ENCODE peak calls at places on chromosome 9, in four cellular contexts. V is GM12878, D is HepG2, F is K562. S is an unnamed sample.

GRCh38 chr9:22379272-22379671 is 67.4 kb upstream of the DMRTA1 start:
- DNase-seq in V (no peak), D (no peak), F (no peak), S (no peak)

GRCh38 chr9:133656211-133657119 is 20.3 kb downstream of the DBH start:
- DNase-seq in V (no peak), D (no peak), F (no peak), S (no peak)

GRCh38 chr9:99855467-99856176 is 33.9 kb downstream of the NR4A3 start:
- DNase-seq in V (no peak), D (no peak), F (no peak), S (no peak)

GRCh38 chr9:31908158-31908890 is 476.1 kb upstream of the ACO1 start:
- DNase-seq in V (peak), D (no peak), F (no peak), S (no peak)

GRCh38 chr9:114608525-114608796 is 2.6 kb upstream of the TMEM268 start:
- DNase-seq in V (no peak), D (no peak), F (no peak), S (no peak)

GRCh38 chr9:116844621-116845020 is 157.5 kb downstream of the TRIM32 start:
- DNase-seq in V (no peak), D (no peak), F (no peak), S (no peak)

GRCh38 chr9:31335529-31336234 is 1048.8 kb upstream of the ACO1 start:
- DNase-seq in V (no peak), D (no peak), F (no peak), S (no peak)

GRCh38 chr9:4615251-4615650 is 46.8 kb upstream of the PLPP6 start:
- DNase-seq in V (no peak), D (no peak), F (no peak), S (no peak)

GRCh38 chr9:7119612-7120011 is 361.8 kb downstream of the KDM4C start:
- DNase-seq in V (no peak), D (no peak), F (no peak), S (no peak)

GRCh38 chr9:119453490-119453911 is 84.3 kb upstream of the BRINP1 start:
- DNase-seq in V (no peak), D (no peak), F (no peak), S (no peak)

GRCh38 chr9:97059661-97060060 is 20.7 kb upstream of the CTSV start:
- DNase-seq in V (no peak), D (no peak), F (no peak), S (no peak)

GRCh38 chr9:133615101-133615896 is 6.1 kb upstream of the FAM163B start:
- DNase-seq in V (no peak), D (no peak), F (no peak), S (no peak)

GRCh38 chr9:26935847-26936246 is 11.2 kb downstream of the PLAA start:
- DNase-seq in V (no peak), D (no peak), F (no peak), S (no peak)

GRCh38 chr9:4117835-4118610 is 181.8 kb downstream of the GLIS3 start:
- DNase-seq in V (no peak), D (peak), F (peak), S (no peak)

GRCh38 chr9:130731355-130731754 is 37.8 kb downstream of the EXOSC2 start:
- DNase-seq in V (no peak), D (no peak), F (no peak), S (no peak)

GRCh38 chr9:131017067-131017466 is 8.1 kb downstream of the LAMC3 start:
- DNase-seq in V (no peak), D (no peak), F (peak), S (no peak)

GRCh38 chr9:38017149-38017884 is 51.7 kb downstream of the SHB start:
- DNase-seq in V (no peak), D (no peak), F (no peak), S (no peak)

GRCh38 chr9:124495105-124496074 is 11.8 kb downstream of the NR5A1 start:
- DNase-seq in V (no peak), D (no peak), F (peak), S (no peak)

GRCh38 chr9:95488971-95489370 is 27.8 kb downstream of the PTCH1 start:
- DNase-seq in V (no peak), D (no peak), F (no peak), S (no peak)

GRCh38 chr9:100379862-100380261 is 27.1 kb upstream of the TEX10 start:
- DNase-seq in V (no peak), D (peak), F (no peak), S (no peak)

GRCh38 chr9:131554865-131555351 is 9.6 kb downstream of the PRRT1B start:
- DNase-seq in V (no peak), D (no peak), F (no peak), S (no peak)

GRCh38 chr9:6443661-6444060 is 30.7 kb downstream of the UHRF2 start:
- DNase-seq in V (no peak), D (no peak), F (no peak), S (no peak)

GRCh38 chr9:114316605-114317230 is 6.2 kb upstream of the ORM1 start:
- DNase-seq in V (no peak), D (no peak), F (no peak), S (peak)

GRCh38 chr9:2234371-2234893 is 219.3 kb downstream of the SMARCA2 start:
- DNase-seq in V (no peak), D (no peak), F (no peak), S (no peak)

GRCh38 chr9:122127396-122127798 is 32.2 kb downstream of the NDUFA8 start:
- DNase-seq in V (no peak), D (no peak), F (no peak), S (no peak)

GRCh38 chr9:32969270-32969669 is 32.2 kb downstream of the APTX start:
- DNase-seq in V (no peak), D (no peak), F (no peak), S (no peak)

GRCh38 chr9:82367929-82368328 is 379.4 kb downstream of the SPATA31D1 start:
- DNase-seq in V (no peak), D (no peak), F (no peak), S (no peak)

GRCh38 chr9:130535818-130536521 is 43.4 kb upstream of the FUBP3 start:
- DNase-seq in V (no peak), D (peak), F (peak), S (no peak)

GRCh38 chr9:88344013-88344412 is 44.2 kb upstream of the SPIN1 start:
- DNase-seq in V (no peak), D (no peak), F (no peak), S (no peak)

GRCh38 chr9:128882677-128883590 is 1.0 kb downstream of the LRRC8A start:
- DNase-seq in V (no peak), D (peak), F (peak), S (no peak)

GRCh38 chr9:36204906-36205547 is 14.3 kb downstream of the CLTA start:
- DNase-seq in V (no peak), D (no peak), F (no peak), S (peak)

GRCh38 chr9:33220681-33221567 is 19.0 kb upstream of the SPINK4 start:
- DNase-seq in V (no peak), D (no peak), F (no peak), S (no peak)

GRCh38 chr9:121455527-121456239 is 44.0 kb downstream of the GGTA1 start:
- DNase-seq in V (no peak), D (no peak), F (peak), S (no peak)

GRCh38 chr9:19512432-19512831 is 103.6 kb downstream of the ACER2 start:
- DNase-seq in V (no peak), D (no peak), F (no peak), S (no peak)

GRCh38 chr9:19513671-19514275 is 105.0 kb downstream of the ACER2 start:
- DNase-seq in V (no peak), D (no peak), F (no peak), S (no peak)

GRCh38 chr9:19521205-19521604 is 112.4 kb downstream of the ACER2 start:
- DNase-seq in V (no peak), D (no peak), F (no peak), S (no peak)

GRCh38 chr9:19516348-19516747 is 107.5 kb downstream of the ACER2 start:
- DNase-seq in V (no peak), D (no peak), F (no peak), S (no peak)

GRCh38 chr9:19517202-19517942 is 108.6 kb downstream of the ACER2 start:
- DNase-seq in V (no peak), D (no peak), F (peak), S (peak)
- TF ChIP-seq TARDBP in V (no peak), D (no peak), F (no peak), S (no peak)

GRCh38 chr9:112334319-112334828 is 955 bp upstream of the PTBP3 start:
- DNase-seq in V (no peak), D (peak), F (peak), S (no peak)
- TF ChIP-seq SP1 in V (no peak), D (no peak), F (no peak), S (no peak)

DNA sequence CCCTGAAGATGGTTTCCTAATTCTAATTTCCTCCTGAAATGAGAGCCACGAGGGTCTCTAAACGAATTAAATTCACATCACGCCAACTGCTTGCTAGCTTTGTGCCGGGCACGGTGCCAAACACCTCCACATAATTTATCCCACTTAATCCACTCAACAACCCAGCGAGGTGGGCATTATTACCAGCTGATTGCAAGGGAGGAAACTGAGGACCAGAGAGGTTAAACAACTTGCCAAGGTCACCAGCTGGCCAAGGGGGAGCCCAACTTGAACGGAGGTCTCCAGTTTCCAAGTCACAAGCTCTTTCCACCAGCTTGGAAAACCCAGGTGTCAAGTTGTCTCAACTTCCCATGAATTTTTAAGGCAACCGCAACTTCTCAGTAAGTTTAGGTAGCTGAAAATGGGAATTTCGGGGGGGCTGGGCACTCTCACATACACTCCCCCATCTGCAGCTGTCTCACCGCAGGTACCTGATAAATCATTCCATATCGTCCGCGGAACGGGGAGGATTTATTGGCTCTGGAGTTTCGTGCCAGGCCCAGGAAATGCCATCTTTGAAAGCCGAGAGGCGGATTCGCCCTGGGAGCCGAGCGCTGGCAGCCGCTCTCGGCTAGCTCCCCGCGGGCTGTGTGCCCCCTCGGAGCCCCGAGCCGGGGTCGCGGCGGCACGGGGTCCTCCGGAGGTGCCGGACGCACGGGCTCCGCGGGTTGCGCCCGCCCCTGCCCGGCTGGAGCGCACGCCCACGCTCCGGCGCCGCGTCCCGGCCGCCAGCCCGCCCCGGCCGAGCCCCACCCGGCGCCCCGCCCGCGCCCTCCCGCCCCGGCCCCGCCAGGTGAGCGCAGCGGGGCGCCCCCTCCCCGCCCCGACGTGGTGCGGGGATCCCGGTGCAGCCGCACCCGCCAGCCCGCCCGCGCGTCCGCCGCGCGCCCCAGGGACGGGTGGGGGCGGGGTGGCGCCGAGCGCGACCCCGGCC is 628 bp downstream of the PTPN3 start:
- DNase-seq in V (no peak), D (no peak), F (no peak), S (peak)
- TF ChIP-seq TARDBP in V (no peak), D (no peak), F (no peak), S (no peak)

GRCh38 chr9:72948906-72949582 is 3.8 kb downstream of the ALDH1A1 start:
- DNase-seq in V (no peak), D (no peak), F (no peak), S (no peak)
- TF ChIP-seq SP1 in V (no peak), D (no peak), F (no peak), S (no peak)

DNA sequence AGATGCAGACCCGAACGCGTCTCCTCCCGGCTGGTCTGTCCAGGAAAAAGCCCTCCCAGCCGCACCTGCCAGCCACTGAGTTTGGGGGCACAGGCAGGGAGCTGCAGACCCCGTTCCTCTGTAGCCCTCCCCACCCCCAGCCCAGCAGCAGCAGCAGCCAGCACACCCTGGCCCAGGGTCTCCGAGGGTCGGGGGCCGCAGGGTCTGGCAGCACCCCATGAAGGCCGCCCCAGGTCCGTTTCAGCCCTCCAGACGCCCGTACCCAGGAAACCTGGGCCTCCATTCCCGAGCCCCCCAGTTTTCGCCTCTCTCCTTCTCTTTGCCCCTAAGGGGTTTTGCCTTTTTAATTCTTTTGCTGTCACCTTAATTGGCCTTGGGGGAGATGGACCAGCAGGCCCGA is 19.7 kb downstream of the EXD3 start:
- DNase-seq in V (no peak), D (no peak), F (no peak), S (no peak)
- TF ChIP-seq TARDBP in V (no peak), D (no peak), F (no peak), S (no peak)

DNA sequence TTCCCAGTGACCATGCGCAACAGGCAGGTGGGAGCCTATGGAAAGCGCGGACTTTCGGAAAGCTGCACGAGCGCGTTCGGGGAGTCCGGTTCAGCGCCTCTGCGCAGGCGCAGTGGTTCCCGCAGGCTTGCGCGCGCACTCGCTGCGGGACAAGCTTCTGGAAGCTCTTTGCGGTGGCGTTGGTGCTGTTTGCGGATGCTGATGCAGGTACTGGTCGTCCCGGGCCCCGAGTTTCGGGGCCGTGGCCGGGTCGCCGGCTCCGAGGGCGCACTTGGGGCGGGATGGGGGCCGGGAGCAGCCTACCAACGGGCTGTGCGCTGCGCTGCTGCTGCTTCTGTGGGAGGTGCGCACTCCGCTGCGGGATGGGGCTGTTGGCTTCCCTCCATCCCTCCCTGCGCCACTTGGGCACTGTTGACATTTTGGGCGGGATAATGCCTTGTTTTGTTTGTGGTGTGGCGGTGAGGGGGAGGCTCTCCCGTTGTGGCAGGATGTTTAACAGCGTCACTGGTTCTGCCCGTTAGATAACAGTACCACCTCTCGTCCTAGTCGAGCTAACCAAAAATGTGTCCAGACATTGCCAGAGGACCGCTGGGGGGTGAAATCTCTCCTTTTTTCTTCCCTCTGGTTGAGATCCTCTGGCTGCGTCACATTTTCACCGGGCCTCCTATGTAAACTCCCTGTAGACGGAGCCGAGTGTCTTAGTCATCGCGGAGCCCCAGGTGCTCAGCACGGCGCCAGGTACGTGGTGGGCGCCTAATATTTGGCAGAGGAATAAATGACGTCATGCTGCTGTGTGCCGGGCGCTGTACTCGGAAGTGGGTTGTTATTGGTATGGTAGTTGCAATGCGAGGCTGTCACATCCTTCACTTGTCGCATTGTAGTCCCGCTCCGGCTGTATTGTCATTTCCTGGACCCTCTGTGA is at the start of gene ZNF483:
- DNase-seq in V (no peak), D (peak), F (peak), S (peak)
- TF ChIP-seq SP1 in V (no peak), D (no peak), F (no peak), S (no peak)

DNA sequence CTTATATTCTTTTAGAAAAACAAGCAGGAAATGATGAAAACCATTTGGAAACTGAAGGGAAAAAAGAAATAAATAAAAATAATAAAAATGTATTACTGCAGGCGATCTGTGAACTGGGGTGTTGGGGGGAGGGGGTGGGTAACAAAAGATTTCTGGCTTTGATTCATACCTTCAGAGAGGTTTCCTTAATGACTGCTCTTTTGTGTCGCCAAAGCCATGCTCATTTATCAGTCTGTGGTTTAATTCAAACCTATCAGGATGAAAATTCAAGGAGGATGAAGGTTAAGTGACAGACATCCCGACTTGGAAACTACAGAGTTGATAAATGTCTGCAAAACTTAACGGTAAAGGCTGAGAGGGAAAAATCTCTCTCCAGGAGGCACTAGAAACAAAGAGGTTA is 278.1 kb downstream of the PSAT1 start:
- DNase-seq in V (no peak), D (no peak), F (no peak), S (no peak)
- TF ChIP-seq TARDBP in V (no peak), D (no peak), F (no peak), S (no peak)

GRCh38 chr9:93467062-93467416 is 13.7 kb upstream of the FAM120AOS start:
- DNase-seq in V (no peak), D (peak), F (peak), S (no peak)
- TF ChIP-seq SP1 in V (no peak), D (no peak), F (no peak), S (no peak)

DNA sequence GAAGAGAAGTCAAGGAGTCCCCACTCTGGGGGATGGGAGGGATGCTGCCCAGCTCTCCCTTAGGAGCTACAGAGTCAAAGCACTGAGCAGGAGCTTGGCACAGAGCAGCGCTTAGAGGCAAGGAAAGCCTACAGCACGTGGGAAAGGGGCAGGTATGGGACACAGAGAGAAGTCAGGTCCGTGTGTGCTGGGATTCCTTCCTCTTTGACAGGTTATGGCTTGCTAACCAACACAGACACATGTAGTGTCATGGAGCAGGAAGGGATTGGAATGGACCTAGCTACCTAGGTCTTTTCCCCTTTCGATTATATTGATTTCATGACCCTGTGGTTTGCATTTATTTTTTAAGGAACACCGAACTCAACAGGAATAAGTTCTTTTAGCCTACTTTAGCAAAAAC is 208.5 kb upstream of the TUT7 start:
- DNase-seq in V (no peak), D (no peak), F (no peak), S (no peak)
- TF ChIP-seq TARDBP in V (no peak), D (no peak), F (no peak), S (no peak)

GRCh38 chr9:112912636-112913035 is 22.0 kb upstream of the SLC46A2 start:
- DNase-seq in V (no peak), D (no peak), F (no peak), S (no peak)

GRCh38 chr9:112911736-112912135 is 21.1 kb upstream of the SLC46A2 start:
- DNase-seq in V (no peak), D (no peak), F (no peak), S (no peak)

GRCh38 chr9:112917027-112917986 is 26.6 kb upstream of the SLC46A2 start:
- DNase-seq in V (no peak), D (no peak), F (no peak), S (no peak)

GRCh38 chr9:112913326-112913725 is 22.6 kb upstream of the SLC46A2 start:
- DNase-seq in V (no peak), D (no peak), F (no peak), S (no peak)

DNA sequence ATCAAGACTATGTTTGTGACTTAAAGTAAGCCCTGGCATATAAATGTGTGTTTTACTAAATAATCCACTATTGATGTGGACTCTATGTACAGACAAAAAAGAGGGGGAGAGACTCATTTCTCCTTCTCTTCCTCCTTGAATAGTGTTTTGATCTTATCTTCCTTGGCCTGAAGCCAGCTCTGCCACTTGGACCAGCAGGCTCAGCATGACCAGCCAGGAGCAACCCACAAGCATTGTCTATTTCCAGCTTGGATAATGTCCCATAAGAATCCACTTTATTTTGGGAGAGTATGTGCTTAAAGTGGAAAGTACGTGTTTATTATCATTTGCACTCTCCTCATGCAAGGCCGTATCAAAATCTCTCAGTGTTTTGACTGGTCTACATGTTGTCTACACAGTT is 23.8 kb upstream of the SLC46A2 start:
- DNase-seq in V (no peak), D (no peak), F (no peak), S (no peak)
- TF ChIP-seq SP1 in V (no peak), D (no peak), F (no peak), S (no peak)